ENCODE peak calls at places on chromosomes 3 and 15, in nine cellular contexts. Z is CD4-positive, alpha-beta T cell; H is PC-3; B is fibroblast of mammary gland; O is AG09319; W is GM06990; K is AG10803; I is B cell; T is IMR-90. R is an unnamed sample.

GRCh38 chr3:42852443-42852842 is 23.2 kb downstream of the CYP8B1 start:
- DNase-seq in Z (no peak), H (no peak), B (no peak), O (no peak), W (no peak), K (no peak), I (no peak), T (no peak), R (no peak)

GRCh38 chr3:55571216-55571813 is 84.2 kb upstream of the WNT5A start:
- DNase-seq in Z (no peak), H (no peak), B (no peak), O (no peak), W (no peak), K (no peak), I (no peak), T (no peak), R (no peak)

GRCh38 chr3:106691476-106691875 is 685.8 kb upstream of the CCDC54 start:
- DNase-seq in Z (no peak), H (no peak), B (no peak), O (no peak), W (no peak), K (no peak), I (no peak), T (no peak), R (no peak)

GRCh38 chr3:45026957-45027356 is 854 bp downstream of the CLEC3B start:
- DNase-seq in Z (no peak), H (no peak), B (peak), O (no peak), W (no peak), K (peak), I (no peak), T (peak), R (peak)

GRCh38 chr3:49461443-49462171 is 8.5 kb upstream of the DAG1 start:
- DNase-seq in Z (no peak), H (peak), B (no peak), O (no peak), W (no peak), K (no peak), I (no peak), T (peak), R (no peak)

GRCh38 chr15:31551323-31551722 is 224.7 kb downstream of the KLF13 start:
- DNase-seq in Z (no peak), H (no peak), B (no peak), O (no peak), W (no peak), K (no peak), I (no peak), T (no peak), R (no peak)

GRCh38 chr3:55683666-55684270 is 196.7 kb upstream of the WNT5A start:
- DNase-seq in Z (no peak), H (no peak), B (no peak), O (no peak), W (no peak), K (peak), I (no peak), T (peak), R (no peak)

GRCh38 chr3:187066228-187066995 is 72.9 kb downstream of the RPL39L start:
- DNase-seq in Z (peak), H (peak), B (peak), O (no peak), W (peak), K (no peak), I (peak), T (peak), R (no peak)

GRCh38 chr15:90463381-90463780 is 66.3 kb upstream of the CRTC3 start:
- DNase-seq in Z (no peak), H (peak), B (peak), O (no peak), W (no peak), K (peak), I (no peak), T (peak), R (no peak)

GRCh38 chr15:66024998-66025397 is 155.7 kb downstream of the RAB11A start:
- DNase-seq in Z (no peak), H (peak), B (peak), O (no peak), W (no peak), K (peak), I (no peak), T (no peak), R (no peak)

GRCh38 chr15:51758645-51759044 is 7.2 kb downstream of the TMOD2 start:
- DNase-seq in Z (no peak), H (no peak), B (peak), O (peak), W (no peak), K (peak), I (no peak), T (peak), R (no peak)

GRCh38 chr3:112123548-112123947 is 9.5 kb downstream of the GCSAM start:
- DNase-seq in Z (no peak), H (no peak), B (no peak), O (no peak), W (no peak), K (no peak), I (no peak), T (no peak), R (no peak)

GRCh38 chr3:190229632-190230424 is 92.4 kb downstream of the CLDN1 start:
- DNase-seq in Z (no peak), H (peak), B (peak), O (no peak), W (peak), K (peak), I (no peak), T (peak), R (no peak)

GRCh38 chr3:126202281-126203079 is 22.1 kb upstream of the ALDH1L1 start:
- DNase-seq in Z (no peak), H (no peak), B (no peak), O (no peak), W (no peak), K (no peak), I (no peak), T (no peak), R (no peak)

GRCh38 chr15:61069369-61070075 is 159.6 kb downstream of the RORA start:
- DNase-seq in Z (no peak), H (no peak), B (peak), O (peak), W (no peak), K (peak), I (no peak), T (peak), R (no peak)

DNA sequence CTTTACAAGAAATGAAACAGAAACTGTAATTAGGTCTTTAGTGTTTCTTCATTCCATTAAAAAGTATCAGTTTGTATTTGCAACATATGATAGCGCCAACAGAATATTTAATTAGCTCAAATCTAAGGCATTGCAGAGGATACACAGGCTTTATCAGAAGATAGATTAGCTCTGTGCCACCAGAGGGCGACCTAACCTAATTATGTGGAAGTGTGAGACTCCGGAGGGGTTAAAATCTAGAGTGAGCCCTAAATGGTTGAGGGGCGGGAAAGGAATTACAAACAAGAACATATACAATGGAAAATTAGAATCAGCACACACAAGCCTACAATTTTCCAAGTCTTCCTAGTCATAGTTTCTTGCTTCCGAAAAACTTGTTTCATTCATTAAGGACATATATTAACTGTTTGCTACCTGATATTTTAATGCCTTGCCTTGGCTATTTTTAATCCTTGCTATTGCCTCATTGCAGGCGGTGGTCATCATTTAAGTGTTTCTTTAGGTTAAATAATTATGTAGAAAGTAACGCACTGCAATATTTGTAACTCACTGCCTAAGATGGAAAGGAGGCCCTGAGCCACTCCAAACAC is 18.0 kb upstream of the RYR3 start:
- DNase-seq in Z (peak), H (peak), B (peak), O (peak), W (no peak), K (peak), I (peak), T (peak), R (peak)
- TF ChIP-seq CTCF in Z (peak), H (peak), B (peak), O (peak), W (peak), K (peak), I (peak), T (peak), R (peak)

GRCh38 chr3:151012753-151013152 is 40.2 kb upstream of the CLRN1 start:
- DNase-seq in Z (no peak), H (no peak), B (no peak), O (no peak), W (no peak), K (no peak), I (no peak), T (no peak), R (no peak)

GRCh38 chr3:151009981-151010380 is 37.5 kb upstream of the CLRN1 start:
- DNase-seq in Z (no peak), H (no peak), B (peak), O (no peak), W (no peak), K (no peak), I (no peak), T (no peak), R (no peak)

GRCh38 chr3:151009430-151009829 is 36.9 kb upstream of the CLRN1 start:
- DNase-seq in Z (no peak), H (no peak), B (no peak), O (no peak), W (no peak), K (no peak), I (no peak), T (no peak), R (no peak)

GRCh38 chr3:151011427-151011826 is 38.9 kb upstream of the CLRN1 start:
- DNase-seq in Z (no peak), H (peak), B (peak), O (no peak), W (no peak), K (peak), I (no peak), T (peak), R (no peak)

GRCh38 chr3:151008699-151009098 is 36.2 kb upstream of the CLRN1 start:
- DNase-seq in Z (no peak), H (peak), B (peak), O (no peak), W (no peak), K (peak), I (no peak), T (peak), R (no peak)
- TF ChIP-seq CTCF in Z (no peak), H (peak), B (peak), O (peak), W (no peak), K (peak), I (no peak), T (peak), R (no peak)

GRCh38 chr3:128464188-128464587 is 2.5 kb downstream of the DNAJB8 start:
- DNase-seq in Z (no peak), H (no peak), B (no peak), O (no peak), W (no peak), K (no peak), I (no peak), T (no peak), R (no peak)
- TF ChIP-seq CTCF in Z (no peak), H (no peak), B (no peak), O (no peak), W (no peak), K (no peak), I (no peak), T (no peak), R (no peak)

DNA sequence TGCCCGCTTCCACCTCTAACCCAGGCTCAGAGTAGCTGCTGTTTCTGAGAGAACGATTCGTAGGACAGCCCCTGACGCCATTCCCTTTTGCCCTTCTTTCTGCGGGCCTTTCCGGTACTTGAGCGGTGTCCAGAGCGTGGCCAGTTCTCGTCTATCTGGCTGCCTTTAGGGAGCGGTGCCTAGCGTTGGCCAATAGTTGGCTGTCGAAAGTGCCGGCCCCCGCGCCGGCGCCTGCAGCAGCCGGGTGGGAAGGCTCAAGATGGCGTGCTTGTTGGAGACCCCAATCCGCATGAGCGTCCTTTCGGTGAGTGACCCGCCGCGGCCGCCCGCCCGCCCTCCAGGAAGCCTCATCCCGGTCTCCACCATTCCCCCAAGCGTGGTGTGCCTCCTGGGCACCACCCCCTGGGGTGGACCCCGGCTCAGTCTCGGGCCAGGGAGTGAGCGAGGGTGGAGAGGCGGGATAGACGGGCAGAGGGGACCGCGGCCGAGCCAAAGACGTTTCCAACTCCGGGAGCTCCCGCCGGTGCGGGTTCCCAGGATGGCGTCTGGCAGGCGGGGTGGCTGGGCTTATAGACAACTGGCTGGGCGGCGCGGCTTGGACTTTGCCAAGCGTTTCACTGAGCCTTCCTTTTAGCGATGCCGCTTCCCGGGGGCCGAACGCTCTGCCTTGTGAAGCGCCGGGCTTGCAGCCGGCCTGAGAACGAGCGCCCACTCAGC is at the start of gene ARMC8:
- DNase-seq in Z (no peak), H (peak), B (peak), O (no peak), W (no peak), K (peak), I (no peak), T (no peak), R (peak)
- TF ChIP-seq CTCF in Z (no peak), H (no peak), B (no peak), O (no peak), W (no peak), K (no peak), I (no peak), T (no peak), R (no peak)

GRCh38 chr3:60169755-60170154 is 1081.5 kb downstream of the FHIT start:
- DNase-seq in Z (no peak), H (no peak), B (no peak), O (no peak), W (no peak), K (no peak), I (no peak), T (no peak), R (no peak)
- TF ChIP-seq CTCF in Z (no peak), H (no peak), B (no peak), O (no peak), W (no peak), K (no peak), I (no peak), T (no peak), R (no peak)

GRCh38 chr3:87305517-87305916 is 29.1 kb upstream of the POU1F1 start:
- DNase-seq in Z (no peak), H (no peak), B (no peak), O (no peak), W (no peak), K (no peak), I (no peak), T (no peak), R (no peak)

GRCh38 chr3:87309601-87310000 is 33.2 kb upstream of the POU1F1 start:
- DNase-seq in Z (no peak), H (peak), B (no peak), O (no peak), W (no peak), K (no peak), I (no peak), T (no peak), R (no peak)

GRCh38 chr3:87311309-87311708 is 34.9 kb upstream of the POU1F1 start:
- DNase-seq in Z (no peak), H (peak), B (peak), O (no peak), W (no peak), K (no peak), I (no peak), T (no peak), R (no peak)

GRCh38 chr3:87313641-87314040 is 37.3 kb upstream of the POU1F1 start:
- DNase-seq in Z (no peak), H (peak), B (no peak), O (no peak), W (no peak), K (no peak), I (no peak), T (no peak), R (no peak)

DNA sequence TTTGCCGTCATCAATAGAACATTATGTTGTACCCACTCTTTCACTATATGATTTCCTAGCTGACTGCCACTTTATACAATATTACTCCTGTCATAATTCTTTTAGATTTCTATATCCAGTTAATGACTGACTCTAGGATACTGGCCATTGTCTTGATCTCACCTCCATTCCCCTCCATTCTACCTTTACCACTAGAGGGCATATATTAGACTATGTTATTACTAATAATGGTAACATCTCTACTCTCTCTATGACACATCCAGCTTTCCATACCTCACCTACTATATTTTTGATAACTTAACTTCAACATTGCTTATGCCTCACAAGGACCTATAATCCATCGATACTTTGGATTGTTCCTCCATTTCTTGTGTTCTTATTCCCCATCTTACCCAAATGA is 31.4 kb upstream of the POU1F1 start:
- DNase-seq in Z (no peak), H (peak), B (peak), O (no peak), W (no peak), K (no peak), I (no peak), T (no peak), R (no peak)
- TF ChIP-seq CTCF in Z (no peak), H (peak), B (peak), O (no peak), W (peak), K (peak), I (peak), T (peak), R (no peak)